ENCODE peak calls at places on chromosome 13, in four cellular contexts. Y is neural progenitor cell, D is upper lobe of left lung, H is right cardiac atrium. L is an unnamed sample.

GRCh38 chr13:51726446-51727185 is 77.3 kb downstream of the DHRS12 start:
- DNase-seq in Y (no peak), D (no peak), H (no peak), L (no peak)

GRCh38 chr13:25319781-25320180 is 18.4 kb downstream of the NUP58 start:
- DNase-seq in Y (no peak), D (no peak), H (no peak), L (no peak)

GRCh38 chr13:99119686-99120085 is 81.0 kb upstream of the UBAC2 start:
- DNase-seq in Y (no peak), D (no peak), H (no peak), L (no peak)

GRCh38 chr13:52127783-52128702 is 830 bp downstream of the NEK5 start:
- DNase-seq in Y (peak; percentile 78), D (no peak), H (peak; percentile 63), L (peak; percentile 40)

GRCh38 chr13:29465741-29466293 is 129.7 kb downstream of the SLC7A1 start:
- DNase-seq in Y (no peak), D (no peak), H (peak; percentile 73), L (no peak)

GRCh38 chr13:59034198-59034597 is 1129.5 kb downstream of the DIAPH3 start:
- DNase-seq in Y (peak; percentile 24), D (no peak), H (no peak), L (no peak)

GRCh38 chr13:96967248-96967745 is 27.0 kb downstream of the OXGR1 start:
- DNase-seq in Y (peak; percentile 11), D (no peak), H (no peak), L (no peak)

GRCh38 chr13:48851707-48852106 is 124.0 kb upstream of the FNDC3A start:
- DNase-seq in Y (no peak), D (no peak), H (no peak), L (no peak)

GRCh38 chr13:21567714-21568113 is 36.3 kb downstream of the MICU2 start:
- DNase-seq in Y (no peak), D (no peak), H (no peak), L (no peak)

GRCh38 chr13:28678809-28679208 is 19.9 kb downstream of the POMP start:
- DNase-seq in Y (no peak), D (no peak), H (no peak), L (no peak)

GRCh38 chr13:43786766-43787517 is at the start of gene ENOX1:
- DNase-seq in Y (peak; percentile 88), D (peak; percentile 90), H (peak; percentile 87), L (no peak)

GRCh38 chr13:36297259-36297599 is 385 bp downstream of the CCDC169 start:
- DNase-seq in Y (no peak), D (no peak), H (no peak), L (no peak)

DNA sequence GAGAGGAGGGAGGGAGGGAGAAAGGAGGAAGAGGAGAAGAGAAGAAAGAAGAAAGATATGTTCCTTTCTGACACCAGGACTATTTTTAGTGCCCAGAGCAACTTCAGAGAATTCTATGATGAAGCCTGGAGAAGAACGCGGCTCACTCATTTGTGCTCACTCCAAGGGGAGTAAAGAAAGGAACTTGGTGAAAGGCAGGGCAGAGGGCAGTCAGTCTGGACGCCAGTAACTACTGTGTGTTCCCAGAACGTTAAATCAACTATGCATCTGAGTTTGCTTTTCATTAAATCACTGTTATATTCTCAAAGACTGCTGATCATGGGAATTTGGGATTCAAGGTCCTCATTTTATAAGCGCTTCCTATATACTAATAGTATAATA is 154.3 kb downstream of the DCT start:
- DNase-seq in Y (no peak), D (no peak), H (no peak), L (no peak)
- H3K4me1 ChIP-seq in Y (peaks cover 12% of the 10 kb centered on the region), D (no peaks in the 10 kb centered on the region), H (no peaks in the 10 kb centered on the region), L (no peaks in the 10 kb centered on the region)

GRCh38 chr13:110283661-110284516 is 23.1 kb downstream of the COL4A1 start:
- DNase-seq in Y (no peak), D (no peak), H (no peak), L (no peak)
- H3K4me1 ChIP-seq in Y (peaks cover 3% of the 10 kb centered on the region), D (peaks cover 20% of the 10 kb centered on the region), H (peaks cover 35% of the 10 kb centered on the region), L (no peaks in the 10 kb centered on the region)

GRCh38 chr13:45196091-45196490 is 4.8 kb downstream of the KCTD4 start:
- DNase-seq in Y (no peak), D (no peak), H (no peak), L (no peak)
- H3K4me1 ChIP-seq in Y (peaks cover 17% of the 10 kb centered on the region), D (peaks cover 8% of the 10 kb centered on the region), H (peaks cover 4% of the 10 kb centered on the region), L (no peaks in the 10 kb centered on the region)

GRCh38 chr13:85009447-85009846 is 789.8 kb downstream of the SLITRK6 start:
- DNase-seq in Y (no peak), D (no peak), H (no peak), L (no peak)
- H3K4me1 ChIP-seq in Y (no peaks in the 10 kb centered on the region), D (no peaks in the 10 kb centered on the region), H (no peaks in the 10 kb centered on the region), L (no peaks in the 10 kb centered on the region)

DNA sequence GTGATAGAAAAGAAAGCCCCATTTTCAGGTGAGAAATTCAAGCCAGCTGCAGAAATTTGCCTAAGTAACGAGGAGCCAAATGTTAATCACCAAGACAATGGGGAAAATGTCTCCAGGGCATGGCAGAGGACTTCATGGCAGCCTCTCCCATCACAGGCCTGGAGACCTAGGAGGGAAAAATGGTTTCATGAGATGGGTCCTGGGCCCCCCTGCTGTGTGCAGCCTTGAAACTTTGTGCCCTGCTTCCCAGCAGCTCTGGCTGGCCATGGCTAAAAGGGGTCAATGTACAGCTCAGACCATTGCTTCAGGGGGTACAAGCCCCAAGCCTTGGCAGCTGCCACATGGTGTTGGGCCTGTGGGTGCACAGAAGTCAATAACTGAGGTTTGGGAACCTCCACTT is 9.9 kb downstream of the N4BP2L1 start:
- DNase-seq in Y (no peak), D (no peak), H (no peak), L (no peak)
- H3K4me1 ChIP-seq in Y (no peaks in the 10 kb centered on the region), D (no peaks in the 10 kb centered on the region), H (peaks cover 1% of the 10 kb centered on the region), L (no peaks in the 10 kb centered on the region)

DNA sequence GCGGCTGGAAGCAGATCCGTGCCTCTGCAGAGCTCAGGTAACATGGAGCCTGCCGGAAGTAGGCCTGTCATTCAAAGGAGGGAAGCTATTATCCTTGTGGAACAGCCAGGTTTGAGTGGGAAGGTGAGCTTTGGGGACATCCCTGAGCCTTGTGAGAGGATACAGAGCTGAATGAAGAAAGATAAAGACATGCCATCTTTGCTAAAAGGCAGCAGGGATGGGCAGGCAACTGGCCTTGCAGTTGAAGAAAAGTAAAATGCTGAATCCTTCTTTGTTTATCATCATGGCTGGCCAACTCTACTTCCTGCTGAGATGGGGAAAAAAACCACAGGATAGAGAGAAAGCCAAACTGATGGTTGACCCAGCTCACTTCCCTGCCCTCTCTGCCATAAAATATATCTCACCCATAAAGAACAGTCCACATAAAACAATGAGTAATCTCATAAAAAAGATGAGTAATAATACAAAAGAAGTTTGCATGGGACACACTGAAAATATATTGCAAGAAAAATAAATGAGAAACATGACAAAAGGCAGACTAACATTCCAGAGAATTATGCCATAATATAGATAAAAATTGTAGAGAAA is 226.3 kb downstream of the DLEU7 start:
- DNase-seq in Y (no peak), D (no peak), H (no peak), L (no peak)
- H3K4me1 ChIP-seq in Y (no peaks in the 10 kb centered on the region), D (no peaks in the 10 kb centered on the region), H (no peaks in the 10 kb centered on the region), L (no peaks in the 10 kb centered on the region)

GRCh38 chr13:114142640-114143490 is 10.4 kb upstream of the RASA3 start:
- DNase-seq in Y (no peak), D (no peak), H (no peak), L (no peak)
- H3K4me1 ChIP-seq in Y (no peaks in the 10 kb centered on the region), D (peaks cover 11% of the 10 kb centered on the region), H (no peaks in the 10 kb centered on the region), L (no peaks in the 10 kb centered on the region)

GRCh38 chr13:75442736-75443234 is 39.2 kb downstream of the TBC1D4 start:
- DNase-seq in Y (no peak), D (no peak), H (no peak), L (no peak)
- H3K4me1 ChIP-seq in Y (peaks cover 6% of the 10 kb centered on the region), D (peaks cover 9% of the 10 kb centered on the region), H (peaks cover 3% of the 10 kb centered on the region), L (peaks cover 3% of the 10 kb centered on the region)

GRCh38 chr13:110376120-110376519 is 69.0 kb downstream of the COL4A2 start:
- DNase-seq in Y (no peak), D (no peak), H (no peak), L (no peak)
- H3K4me1 ChIP-seq in Y (peaks cover 15% of the 10 kb centered on the region), D (peaks cover 26% of the 10 kb centered on the region), H (peaks cover 38% of the 10 kb centered on the region), L (peaks cover 5% of the 10 kb centered on the region)

GRCh38 chr13:77036294-77036693 is 9.3 kb upstream of the FBXL3 start:
- DNase-seq in Y (no peak), D (no peak), H (no peak), L (no peak)
- H3K4me1 ChIP-seq in Y (no peaks in the 10 kb centered on the region), D (no peaks in the 10 kb centered on the region), H (no peaks in the 10 kb centered on the region), L (no peaks in the 10 kb centered on the region)